ENCODE peak calls at places on chromosomes 12 and 14, in eight cellular contexts. One of them, this sample, is unnamed.

GRCh38 chr12:49796155-49796554 is 32.1 kb downstream of the NCKAP5L start:
- DNase-seq in astrocyte of the cerebellum: no peak
- DNase-seq in WERI-Rb-1: no peak
- DNase-seq in PC-3: no peak
- DNase-seq in Calu3: no peak
- DNase-seq in activated CD8-positive, alpha-beta T cell treated with anti-CD3 and anti-CD28 coated beads for 36 hours: no peak
- DNase-seq in HCT116: no peak
- DNase-seq in H1: no peak
- DNase-seq in this sample: no peak

GRCh38 chr12:25854991-25855390 is 103.5 kb upstream of the RASSF8 start:
- DNase-seq in astrocyte of the cerebellum: no peak
- DNase-seq in WERI-Rb-1: no peak
- DNase-seq in PC-3: no peak
- DNase-seq in Calu3: no peak
- DNase-seq in activated CD8-positive, alpha-beta T cell treated with anti-CD3 and anti-CD28 coated beads for 36 hours: no peak
- DNase-seq in HCT116: no peak
- DNase-seq in H1: no peak
- DNase-seq in this sample: no peak

GRCh38 chr14:104751539-104752337 is 1.2 kb upstream of the SIVA1 start:
- DNase-seq in astrocyte of the cerebellum: no peak
- DNase-seq in WERI-Rb-1: no peak
- DNase-seq in PC-3: no peak
- DNase-seq in Calu3: no peak
- DNase-seq in activated CD8-positive, alpha-beta T cell treated with anti-CD3 and anti-CD28 coated beads for 36 hours: no peak
- DNase-seq in HCT116: no peak
- DNase-seq in H1: no peak
- DNase-seq in this sample: no peak

GRCh38 chr14:70827366-70828151 is 18.2 kb upstream of the MAP3K9 start:
- DNase-seq in astrocyte of the cerebellum: no peak
- DNase-seq in WERI-Rb-1: no peak
- DNase-seq in PC-3: peak
- DNase-seq in Calu3: no peak
- DNase-seq in activated CD8-positive, alpha-beta T cell treated with anti-CD3 and anti-CD28 coated beads for 36 hours: no peak
- DNase-seq in HCT116: no peak
- DNase-seq in H1: no peak
- DNase-seq in this sample: no peak

GRCh38 chr12:76922821-76923315 is 44.0 kb upstream of the CSRP2 start:
- DNase-seq in astrocyte of the cerebellum: no peak
- DNase-seq in WERI-Rb-1: no peak
- DNase-seq in PC-3: no peak
- DNase-seq in Calu3: no peak
- DNase-seq in activated CD8-positive, alpha-beta T cell treated with anti-CD3 and anti-CD28 coated beads for 36 hours: no peak
- DNase-seq in HCT116: no peak
- DNase-seq in H1: no peak
- DNase-seq in this sample: no peak

GRCh38 chr12:59398164-59398563 is 197.7 kb upstream of the SLC16A7 start:
- DNase-seq in astrocyte of the cerebellum: no peak
- DNase-seq in WERI-Rb-1: no peak
- DNase-seq in PC-3: no peak
- DNase-seq in Calu3: no peak
- DNase-seq in activated CD8-positive, alpha-beta T cell treated with anti-CD3 and anti-CD28 coated beads for 36 hours: no peak
- DNase-seq in HCT116: no peak
- DNase-seq in H1: no peak
- DNase-seq in this sample: no peak

GRCh38 chr12:724194-724855 is 28.1 kb upstream of the WNK1 start:
- DNase-seq in astrocyte of the cerebellum: no peak
- DNase-seq in WERI-Rb-1: no peak
- DNase-seq in PC-3: peak
- DNase-seq in Calu3: peak
- DNase-seq in activated CD8-positive, alpha-beta T cell treated with anti-CD3 and anti-CD28 coated beads for 36 hours: peak
- DNase-seq in HCT116: peak
- DNase-seq in H1: no peak
- DNase-seq in this sample: no peak

GRCh38 chr14:69543341-69544249 is 31.1 kb downstream of the CCDC177 start:
- DNase-seq in astrocyte of the cerebellum: peak
- DNase-seq in WERI-Rb-1: no peak
- DNase-seq in PC-3: peak
- DNase-seq in Calu3: peak
- DNase-seq in activated CD8-positive, alpha-beta T cell treated with anti-CD3 and anti-CD28 coated beads for 36 hours: peak
- DNase-seq in HCT116: peak
- DNase-seq in H1: no peak
- DNase-seq in this sample: peak

GRCh38 chr12:120037851-120038250 is 48.8 kb downstream of the BICDL1 start:
- DNase-seq in astrocyte of the cerebellum: no peak
- DNase-seq in WERI-Rb-1: no peak
- DNase-seq in PC-3: peak
- DNase-seq in Calu3: no peak
- DNase-seq in activated CD8-positive, alpha-beta T cell treated with anti-CD3 and anti-CD28 coated beads for 36 hours: no peak
- DNase-seq in HCT116: no peak
- DNase-seq in H1: no peak
- DNase-seq in this sample: no peak

GRCh38 chr14:65137648-65138317 is 35.5 kb upstream of the MAX start:
- DNase-seq in astrocyte of the cerebellum: no peak
- DNase-seq in WERI-Rb-1: no peak
- DNase-seq in PC-3: no peak
- DNase-seq in Calu3: no peak
- DNase-seq in activated CD8-positive, alpha-beta T cell treated with anti-CD3 and anti-CD28 coated beads for 36 hours: no peak
- DNase-seq in HCT116: no peak
- DNase-seq in H1: no peak
- DNase-seq in this sample: no peak

GRCh38 chr14:61111145-61112130 is 130.4 kb downstream of the SLC38A6 start:
- DNase-seq in astrocyte of the cerebellum: peak
- DNase-seq in WERI-Rb-1: no peak
- DNase-seq in PC-3: no peak
- DNase-seq in Calu3: no peak
- DNase-seq in activated CD8-positive, alpha-beta T cell treated with anti-CD3 and anti-CD28 coated beads for 36 hours: no peak
- DNase-seq in HCT116: no peak
- DNase-seq in H1: no peak
- DNase-seq in this sample: no peak

GRCh38 chr14:20614038-20614840 is 23.1 kb upstream of the RNASE12 start:
- DNase-seq in astrocyte of the cerebellum: no peak
- DNase-seq in WERI-Rb-1: no peak
- DNase-seq in PC-3: peak
- DNase-seq in Calu3: peak
- DNase-seq in activated CD8-positive, alpha-beta T cell treated with anti-CD3 and anti-CD28 coated beads for 36 hours: peak
- DNase-seq in HCT116: no peak
- DNase-seq in H1: no peak
- DNase-seq in this sample: no peak

GRCh38 chr12:28938581-28939301 is 210.3 kb upstream of the FAR2 start:
- DNase-seq in astrocyte of the cerebellum: no peak
- DNase-seq in WERI-Rb-1: no peak
- DNase-seq in PC-3: no peak
- DNase-seq in Calu3: no peak
- DNase-seq in activated CD8-positive, alpha-beta T cell treated with anti-CD3 and anti-CD28 coated beads for 36 hours: no peak
- DNase-seq in HCT116: no peak
- DNase-seq in H1: no peak
- DNase-seq in this sample: no peak

GRCh38 chr12:52213541-52214420 is 19.3 kb upstream of the KRT7 start:
- DNase-seq in astrocyte of the cerebellum: peak
- DNase-seq in WERI-Rb-1: peak
- DNase-seq in PC-3: peak
- DNase-seq in Calu3: peak
- DNase-seq in activated CD8-positive, alpha-beta T cell treated with anti-CD3 and anti-CD28 coated beads for 36 hours: peak
- DNase-seq in HCT116: peak
- DNase-seq in H1: peak
- DNase-seq in this sample: peak

GRCh38 chr14:57871487-57872080 is 5.7 kb upstream of the SLC35F4 start:
- DNase-seq in astrocyte of the cerebellum: peak
- DNase-seq in WERI-Rb-1: peak
- DNase-seq in PC-3: peak
- DNase-seq in Calu3: peak
- DNase-seq in activated CD8-positive, alpha-beta T cell treated with anti-CD3 and anti-CD28 coated beads for 36 hours: peak
- DNase-seq in HCT116: peak
- DNase-seq in H1: no peak
- DNase-seq in this sample: peak

GRCh38 chr14:93332032-93332852 is 594 bp downstream of the BTBD7 start:
- DNase-seq in astrocyte of the cerebellum: no peak
- DNase-seq in WERI-Rb-1: peak
- DNase-seq in PC-3: peak
- DNase-seq in Calu3: peak
- DNase-seq in activated CD8-positive, alpha-beta T cell treated with anti-CD3 and anti-CD28 coated beads for 36 hours: peak
- DNase-seq in HCT116: no peak
- DNase-seq in H1: no peak
- DNase-seq in this sample: peak

GRCh38 chr14:30996892-30997659 is 28.4 kb upstream of the AP4S1 start:
- DNase-seq in astrocyte of the cerebellum: no peak
- DNase-seq in WERI-Rb-1: no peak
- DNase-seq in PC-3: no peak
- DNase-seq in Calu3: no peak
- DNase-seq in activated CD8-positive, alpha-beta T cell treated with anti-CD3 and anti-CD28 coated beads for 36 hours: no peak
- DNase-seq in HCT116: no peak
- DNase-seq in H1: no peak
- DNase-seq in this sample: no peak

GRCh38 chr12:88579572-88579940 is 715 bp downstream of the KITLG start:
- DNase-seq in astrocyte of the cerebellum: no peak
- DNase-seq in WERI-Rb-1: no peak
- DNase-seq in PC-3: peak
- DNase-seq in Calu3: peak
- DNase-seq in activated CD8-positive, alpha-beta T cell treated with anti-CD3 and anti-CD28 coated beads for 36 hours: no peak
- DNase-seq in HCT116: no peak
- DNase-seq in H1: no peak
- DNase-seq in this sample: peak

GRCh38 chr12:15701212-15701611 is 88.0 kb downstream of the EPS8 start:
- DNase-seq in astrocyte of the cerebellum: no peak
- DNase-seq in WERI-Rb-1: no peak
- DNase-seq in PC-3: peak
- DNase-seq in Calu3: no peak
- DNase-seq in activated CD8-positive, alpha-beta T cell treated with anti-CD3 and anti-CD28 coated beads for 36 hours: peak
- DNase-seq in HCT116: no peak
- DNase-seq in H1: no peak
- DNase-seq in this sample: no peak

GRCh38 chr14:105470812-105471771 is 3.5 kb upstream of the CRIP2 start:
- DNase-seq in astrocyte of the cerebellum: no peak
- DNase-seq in WERI-Rb-1: no peak
- DNase-seq in PC-3: no peak
- DNase-seq in Calu3: no peak
- DNase-seq in activated CD8-positive, alpha-beta T cell treated with anti-CD3 and anti-CD28 coated beads for 36 hours: no peak
- DNase-seq in HCT116: no peak
- DNase-seq in H1: no peak
- DNase-seq in this sample: peak

GRCh38 chr12:85445060-85445938 is 165.3 kb downstream of the ALX1 start:
- DNase-seq in astrocyte of the cerebellum: no peak
- DNase-seq in WERI-Rb-1: no peak
- DNase-seq in PC-3: no peak
- DNase-seq in Calu3: peak
- DNase-seq in activated CD8-positive, alpha-beta T cell treated with anti-CD3 and anti-CD28 coated beads for 36 hours: no peak
- DNase-seq in HCT116: no peak
- DNase-seq in H1: no peak
- DNase-seq in this sample: peak
- TF ChIP-seq CTCF in astrocyte of the cerebellum: no peak
- TF ChIP-seq CTCF in WERI-Rb-1: no peak
- TF ChIP-seq CTCF in PC-3: no peak
- TF ChIP-seq CTCF in Calu3: no peak
- TF ChIP-seq CTCF in activated CD8-positive, alpha-beta T cell treated with anti-CD3 and anti-CD28 coated beads for 36 hours: no peak
- TF ChIP-seq CTCF in HCT116: no peak
- TF ChIP-seq CTCF in H1: no peak
- TF ChIP-seq CTCF in this sample: no peak

GRCh38 chr12:20220339-20220738 is 148.0 kb upstream of the PDE3A start:
- DNase-seq in astrocyte of the cerebellum: peak
- DNase-seq in WERI-Rb-1: peak
- DNase-seq in PC-3: peak
- DNase-seq in Calu3: peak
- DNase-seq in activated CD8-positive, alpha-beta T cell treated with anti-CD3 and anti-CD28 coated beads for 36 hours: no peak
- DNase-seq in HCT116: peak
- DNase-seq in H1: no peak
- DNase-seq in this sample: no peak
- TF ChIP-seq CTCF in astrocyte of the cerebellum: peak
- TF ChIP-seq CTCF in WERI-Rb-1: peak
- TF ChIP-seq CTCF in PC-3: peak
- TF ChIP-seq CTCF in Calu3: no peak
- TF ChIP-seq CTCF in activated CD8-positive, alpha-beta T cell treated with anti-CD3 and anti-CD28 coated beads for 36 hours: no peak
- TF ChIP-seq CTCF in HCT116: peak
- TF ChIP-seq CTCF in H1: no peak
- TF ChIP-seq CTCF in this sample: no peak

GRCh38 chr14:72632727-72633126 is 261.2 kb downstream of the DPF3 start:
- DNase-seq in astrocyte of the cerebellum: no peak
- DNase-seq in WERI-Rb-1: no peak
- DNase-seq in PC-3: no peak
- DNase-seq in Calu3: no peak
- DNase-seq in activated CD8-positive, alpha-beta T cell treated with anti-CD3 and anti-CD28 coated beads for 36 hours: no peak
- DNase-seq in HCT116: no peak
- DNase-seq in H1: no peak
- DNase-seq in this sample: no peak

GRCh38 chr14:72636871-72637270 is 257.0 kb downstream of the DPF3 start:
- DNase-seq in astrocyte of the cerebellum: no peak
- DNase-seq in WERI-Rb-1: no peak
- DNase-seq in PC-3: peak
- DNase-seq in Calu3: no peak
- DNase-seq in activated CD8-positive, alpha-beta T cell treated with anti-CD3 and anti-CD28 coated beads for 36 hours: no peak
- DNase-seq in HCT116: no peak
- DNase-seq in H1: no peak
- DNase-seq in this sample: no peak

GRCh38 chr14:72636094-72636493 is 257.8 kb downstream of the DPF3 start:
- DNase-seq in astrocyte of the cerebellum: no peak
- DNase-seq in WERI-Rb-1: no peak
- DNase-seq in PC-3: peak
- DNase-seq in Calu3: no peak
- DNase-seq in activated CD8-positive, alpha-beta T cell treated with anti-CD3 and anti-CD28 coated beads for 36 hours: no peak
- DNase-seq in HCT116: no peak
- DNase-seq in H1: no peak
- DNase-seq in this sample: no peak

GRCh38 chr14:72633551-72633950 is 260.4 kb downstream of the DPF3 start:
- DNase-seq in astrocyte of the cerebellum: no peak
- DNase-seq in WERI-Rb-1: no peak
- DNase-seq in PC-3: no peak
- DNase-seq in Calu3: no peak
- DNase-seq in activated CD8-positive, alpha-beta T cell treated with anti-CD3 and anti-CD28 coated beads for 36 hours: no peak
- DNase-seq in HCT116: no peak
- DNase-seq in H1: no peak
- DNase-seq in this sample: no peak

GRCh38 chr14:72634910-72635647 is 258.8 kb downstream of the DPF3 start:
- DNase-seq in astrocyte of the cerebellum: no peak
- DNase-seq in WERI-Rb-1: no peak
- DNase-seq in PC-3: no peak
- DNase-seq in Calu3: no peak
- DNase-seq in activated CD8-positive, alpha-beta T cell treated with anti-CD3 and anti-CD28 coated beads for 36 hours: no peak
- DNase-seq in HCT116: no peak
- DNase-seq in H1: no peak
- DNase-seq in this sample: no peak
- TF ChIP-seq CTCF in astrocyte of the cerebellum: no peak
- TF ChIP-seq CTCF in WERI-Rb-1: no peak
- TF ChIP-seq CTCF in PC-3: no peak
- TF ChIP-seq CTCF in Calu3: no peak
- TF ChIP-seq CTCF in activated CD8-positive, alpha-beta T cell treated with anti-CD3 and anti-CD28 coated beads for 36 hours: no peak
- TF ChIP-seq CTCF in HCT116: no peak
- TF ChIP-seq CTCF in H1: no peak
- TF ChIP-seq CTCF in this sample: no peak

DNA sequence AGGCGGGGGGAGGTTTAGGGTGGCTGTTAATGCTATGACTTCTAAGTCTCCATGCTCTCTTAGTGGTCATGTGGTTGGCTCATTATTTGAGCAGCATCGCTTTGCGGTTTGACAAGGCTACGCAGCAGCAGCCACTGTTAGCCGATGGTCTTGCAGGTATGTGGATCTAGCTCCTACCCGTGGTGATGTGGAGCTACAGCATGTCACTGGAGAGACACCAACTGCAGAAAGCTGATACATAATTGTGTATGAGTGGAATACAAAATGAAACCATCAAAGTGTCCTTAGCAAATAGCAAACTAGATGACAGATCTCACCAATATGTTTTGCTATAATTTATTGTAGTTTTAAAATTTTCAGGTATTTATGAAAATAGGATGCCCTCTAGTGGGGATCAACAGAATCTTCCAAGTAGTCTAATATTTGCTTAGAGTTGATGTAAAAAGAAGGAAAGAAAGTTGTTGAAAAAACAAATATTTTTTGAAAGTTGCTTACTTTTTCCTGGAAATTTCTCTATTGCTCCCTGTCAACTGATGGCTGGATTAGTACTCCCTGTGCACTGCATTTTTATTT is 94.9 kb downstream of the NAV3 start:
- DNase-seq in astrocyte of the cerebellum: peak
- DNase-seq in WERI-Rb-1: peak
- DNase-seq in PC-3: peak
- DNase-seq in Calu3: peak
- DNase-seq in activated CD8-positive, alpha-beta T cell treated with anti-CD3 and anti-CD28 coated beads for 36 hours: peak
- DNase-seq in HCT116: peak
- DNase-seq in H1: peak
- DNase-seq in this sample: peak
- TF ChIP-seq CTCF in astrocyte of the cerebellum: peak
- TF ChIP-seq CTCF in WERI-Rb-1: peak
- TF ChIP-seq CTCF in PC-3: peak
- TF ChIP-seq CTCF in Calu3: peak
- TF ChIP-seq CTCF in activated CD8-positive, alpha-beta T cell treated with anti-CD3 and anti-CD28 coated beads for 36 hours: peak
- TF ChIP-seq CTCF in HCT116: peak
- TF ChIP-seq CTCF in H1: peak
- TF ChIP-seq CTCF in this sample: peak